ENCODE peak calls at places on chromosomes 12 and 14, in five cellular contexts. R, J, A, X and S are unnamed samples.

GRCh38 chr12:51388066-51388799 is 3.0 kb downstream of the GALNT6 start:
- DNase-seq in R (no peak), J (no peak), A (peak; percentile 10), X (no peak), S (no peak)

GRCh38 chr12:130225347-130225746 is 63.1 kb downstream of the FZD10 start:
- DNase-seq in R (no peak), J (no peak), A (no peak), X (no peak), S (no peak)

GRCh38 chr14:76546426-76547221 is 170.7 kb downstream of the ESRRB start:
- DNase-seq in R (no peak), J (no peak), A (no peak), X (peak; percentile 78), S (peak; percentile 39)

GRCh38 chr14:89702151-89702936 is 252.2 kb downstream of the EFCAB11 start:
- DNase-seq in R (peak; percentile 57), J (peak; percentile 24), A (no peak), X (no peak), S (no peak)

GRCh38 chr12:83827860-83828259 is 1084.7 kb downstream of the SLC6A15 start:
- DNase-seq in R (no peak), J (no peak), A (no peak), X (peak; percentile 54), S (no peak)

GRCh38 chr14:76931629-76932402 is 96.7 kb downstream of the IRF2BPL start:
- DNase-seq in R (no peak), J (no peak), A (no peak), X (no peak), S (no peak)

GRCh38 chr12:1916396-1917171 is 1.9 kb downstream of the CACNA2D4 start:
- DNase-seq in R (peak; percentile 52), J (peak; percentile 44), A (no peak), X (no peak), S (no peak)

GRCh38 chr12:109069307-109070231 is 17.2 kb downstream of the USP30 start:
- DNase-seq in R (no peak), J (no peak), A (no peak), X (peak; percentile 81), S (no peak)

GRCh38 chr14:105389976-105390848 is 8.1 kb upstream of the TEX22 start:
- DNase-seq in R (no peak), J (peak; percentile 36), A (no peak), X (no peak), S (no peak)

DNA sequence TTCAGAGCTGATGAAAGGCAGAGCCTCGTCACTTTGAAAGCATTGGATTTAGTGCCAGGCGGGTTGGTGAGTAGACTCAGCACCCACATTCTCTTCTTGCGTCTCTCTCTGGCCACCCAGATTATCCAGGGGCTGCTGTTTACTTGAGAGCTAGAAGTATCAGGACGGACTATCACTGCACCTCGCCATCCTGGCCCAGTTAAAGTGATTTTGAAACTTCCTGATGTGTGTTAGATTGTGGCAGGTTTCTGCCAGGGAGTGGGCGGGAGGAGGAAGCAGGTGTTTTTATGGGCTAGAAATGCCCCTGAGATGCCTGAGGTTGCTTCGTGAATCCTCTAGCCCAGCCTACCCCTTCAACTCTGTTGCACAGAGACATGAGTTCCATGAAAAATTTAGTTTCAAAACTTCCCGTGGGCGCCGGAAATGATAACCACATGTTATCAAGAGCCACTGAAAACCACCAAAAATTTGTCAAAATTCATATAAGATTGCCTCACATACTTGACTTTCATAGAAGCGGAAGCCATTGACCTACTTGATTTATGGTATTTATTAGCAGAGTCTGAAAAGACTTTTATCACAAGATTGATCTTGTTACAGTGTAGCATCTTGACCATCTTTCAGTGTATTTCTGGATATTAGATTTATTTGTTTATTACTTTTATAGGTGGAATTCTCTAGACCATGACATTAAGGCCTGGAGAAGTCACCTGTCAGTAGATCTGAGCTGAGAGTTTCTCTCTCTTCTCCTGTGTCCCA is 466.0 kb downstream of the RAD51B start:
- DNase-seq in R (no peak), J (no peak), A (no peak), X (no peak), S (no peak)
- H3K27ac ChIP-seq in R (no peak overlapping the region), J (no peak overlapping the region), A (no peak overlapping the region), X (no peak overlapping the region), S (no peak overlapping the region)

DNA sequence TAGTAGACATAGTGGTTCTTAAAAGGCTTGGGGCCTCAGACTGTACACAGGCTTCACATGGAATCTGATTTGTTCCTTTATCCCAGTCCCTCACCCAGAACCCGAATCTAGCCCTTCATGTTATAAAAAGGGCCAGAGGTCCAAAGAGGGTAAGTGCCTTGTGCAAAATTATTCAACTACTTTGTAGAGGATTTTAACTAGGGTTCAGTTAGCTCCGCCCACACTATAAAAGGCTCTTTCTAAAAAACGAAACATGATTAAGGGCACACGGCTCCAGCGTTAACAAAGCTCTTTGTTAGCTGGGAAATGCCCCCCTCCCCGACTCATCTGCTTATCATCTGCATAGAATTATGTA is 3.2 kb upstream of the SOCS2 start:
- DNase-seq in R (no peak), J (no peak), A (no peak), X (no peak), S (no peak)
- H3K27ac ChIP-seq in R (no peak overlapping the region), J (no peak overlapping the region), A (no peak overlapping the region), X (no peak overlapping the region), S (peak overlapping the region; percentile 88)

GRCh38 chr14:85572845-85573244 is 42.9 kb downstream of the FLRT2 start:
- DNase-seq in R (no peak), J (no peak), A (no peak), X (no peak), S (peak; percentile 67)

GRCh38 chr14:85575617-85575898 is 45.6 kb downstream of the FLRT2 start:
- DNase-seq in R (no peak), J (no peak), A (no peak), X (peak; percentile 30), S (no peak)

GRCh38 chr14:85573406-85573805 is 43.5 kb downstream of the FLRT2 start:
- DNase-seq in R (no peak), J (no peak), A (no peak), X (no peak), S (no peak)

GRCh38 chr14:85574849-85575616 is 45.1 kb downstream of the FLRT2 start:
- DNase-seq in R (no peak), J (no peak), A (no peak), X (no peak), S (no peak)

DNA sequence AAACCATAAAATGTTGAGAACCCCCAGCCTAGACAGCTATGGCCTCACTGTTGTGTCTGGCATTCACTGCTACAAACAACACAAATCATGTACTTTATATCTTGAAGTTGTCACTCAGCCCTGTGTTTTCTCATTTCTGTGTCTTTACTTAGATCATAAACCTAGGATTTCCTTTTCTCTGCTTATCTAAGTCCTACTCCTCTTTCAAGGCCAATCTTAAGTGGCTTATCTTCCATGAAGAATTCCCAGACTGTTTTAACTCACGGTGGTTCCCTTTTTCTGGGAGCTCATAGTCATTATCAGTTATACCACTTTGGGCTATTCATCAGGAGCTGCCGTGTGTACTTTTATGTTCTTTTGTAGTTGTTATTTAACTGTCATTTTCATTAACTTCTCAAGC is 42.1 kb downstream of the FLRT2 start:
- DNase-seq in R (no peak), J (no peak), A (no peak), X (no peak), S (no peak)
- H3K27ac ChIP-seq in R (no peak overlapping the region), J (no peak overlapping the region), A (no peak overlapping the region), X (no peak overlapping the region), S (no peak overlapping the region)

GRCh38 chr12:65808580-65808979 is 15.7 kb upstream of the HMGA2 start:
- DNase-seq in R (no peak), J (no peak), A (no peak), X (no peak), S (no peak)

GRCh38 chr12:65816086-65816485 is 8.2 kb upstream of the HMGA2 start:
- DNase-seq in R (no peak), J (no peak), A (no peak), X (no peak), S (no peak)

GRCh38 chr12:65813983-65814382 is 10.3 kb upstream of the HMGA2 start:
- DNase-seq in R (no peak), J (no peak), A (no peak), X (no peak), S (no peak)

GRCh38 chr12:65810036-65810435 is 14.2 kb upstream of the HMGA2 start:
- DNase-seq in R (no peak), J (no peak), A (no peak), X (no peak), S (no peak)

GRCh38 chr12:65811968-65812700 is 12.1 kb upstream of the HMGA2 start:
- DNase-seq in R (no peak), J (no peak), A (no peak), X (no peak), S (no peak)
- H3K27ac ChIP-seq in R (no peak overlapping the region), J (no peak overlapping the region), A (no peak overlapping the region), X (no peak overlapping the region), S (no peak overlapping the region)

DNA sequence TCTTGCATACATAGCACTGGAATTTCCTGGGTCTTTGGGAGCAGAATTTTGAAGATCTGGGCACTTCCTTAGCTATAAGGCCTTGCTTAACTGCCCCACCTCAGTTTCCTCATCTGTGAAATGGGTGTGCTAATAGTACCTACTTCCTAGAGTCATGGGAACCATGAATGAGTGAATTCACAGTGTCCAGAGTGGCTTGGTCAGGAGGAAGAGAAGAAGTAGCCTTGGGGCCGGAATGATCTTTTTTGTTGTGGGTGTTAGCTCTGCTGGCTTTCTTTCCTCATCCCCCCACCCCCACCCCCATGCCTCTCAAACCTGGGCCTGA is 2.4 kb downstream of the SH2B3 start:
- DNase-seq in R (no peak), J (no peak), A (no peak), X (no peak), S (no peak)
- H3K27ac ChIP-seq in R (no peak overlapping the region), J (peak overlapping the region; percentile 40), A (peak overlapping the region; percentile 62), X (no peak overlapping the region), S (peak overlapping the region; percentile 69)